ENCODE peak calls at places on chromosomes 3 and 15, in eight cellular contexts. One of them, this sample, is unnamed.

GRCh38 chr3:136728918-136729317 is 23.3 kb downstream of the STAG1 start:
- DNase-seq in PC-3: no peak
- DNase-seq in activated CD4-positive, alpha-beta T cell treated with anti-CD3 and anti-CD28 coated beads, Interleukin-2, amount 50 U/mL, for 1 hour: no peak
- DNase-seq in MM.1S: no peak
- DNase-seq in glomerular endothelial cell: no peak
- DNase-seq in HCEC 1CT: peak
- DNase-seq in stimulated activated CD8-positive, alpha-beta memory T cell treated with anti-CD3 and anti-CD28 coated beads, Interleukin-4, amount 100 ng/mL, for 4 hours: no peak
- DNase-seq in A549: no peak
- DNase-seq in this sample: no peak

GRCh38 chr15:53288542-53288941 is 470.9 kb downstream of the WDR72 start:
- DNase-seq in HCEC 1CT: no peak
- DNase-seq in activated CD4-positive, alpha-beta T cell treated with anti-CD3 and anti-CD28 coated beads, Interleukin-2, amount 50 U/mL, for 1 hour: no peak
- DNase-seq in PC-3: no peak
- DNase-seq in A549: no peak
- DNase-seq in MM.1S: no peak
- DNase-seq in glomerular endothelial cell: no peak
- DNase-seq in stimulated activated CD8-positive, alpha-beta memory T cell treated with anti-CD3 and anti-CD28 coated beads, Interleukin-4, amount 100 ng/mL, for 4 hours: no peak
- DNase-seq in this sample: no peak

GRCh38 chr3:46899151-46900006 is 21.9 kb downstream of the PTH1R start:
- DNase-seq in A549: no peak
- DNase-seq in PC-3: no peak
- DNase-seq in stimulated activated CD8-positive, alpha-beta memory T cell treated with anti-CD3 and anti-CD28 coated beads, Interleukin-4, amount 100 ng/mL, for 4 hours: no peak
- DNase-seq in glomerular endothelial cell: no peak
- DNase-seq in HCEC 1CT: no peak
- DNase-seq in activated CD4-positive, alpha-beta T cell treated with anti-CD3 and anti-CD28 coated beads, Interleukin-2, amount 50 U/mL, for 1 hour: no peak
- DNase-seq in MM.1S: no peak
- DNase-seq in this sample: no peak

GRCh38 chr15:72227192-72227586 is 3.8 kb downstream of the PKM start:
- DNase-seq in stimulated activated CD8-positive, alpha-beta memory T cell treated with anti-CD3 and anti-CD28 coated beads, Interleukin-4, amount 100 ng/mL, for 4 hours: no peak
- DNase-seq in glomerular endothelial cell: peak
- DNase-seq in A549: no peak
- DNase-seq in HCEC 1CT: peak
- DNase-seq in activated CD4-positive, alpha-beta T cell treated with anti-CD3 and anti-CD28 coated beads, Interleukin-2, amount 50 U/mL, for 1 hour: no peak
- DNase-seq in PC-3: peak
- DNase-seq in MM.1S: no peak
- DNase-seq in this sample: no peak

GRCh38 chr15:67865331-67865730 is 25.5 kb upstream of the RNU6-1 start:
- DNase-seq in stimulated activated CD8-positive, alpha-beta memory T cell treated with anti-CD3 and anti-CD28 coated beads, Interleukin-4, amount 100 ng/mL, for 4 hours: no peak
- DNase-seq in HCEC 1CT: no peak
- DNase-seq in MM.1S: no peak
- DNase-seq in PC-3: no peak
- DNase-seq in A549: no peak
- DNase-seq in activated CD4-positive, alpha-beta T cell treated with anti-CD3 and anti-CD28 coated beads, Interleukin-2, amount 50 U/mL, for 1 hour: no peak
- DNase-seq in glomerular endothelial cell: no peak
- DNase-seq in this sample: no peak

GRCh38 chr15:59369597-59369996 is 3.1 kb downstream of the MYO1E start:
- DNase-seq in MM.1S: no peak
- DNase-seq in activated CD4-positive, alpha-beta T cell treated with anti-CD3 and anti-CD28 coated beads, Interleukin-2, amount 50 U/mL, for 1 hour: no peak
- DNase-seq in PC-3: peak
- DNase-seq in glomerular endothelial cell: no peak
- DNase-seq in stimulated activated CD8-positive, alpha-beta memory T cell treated with anti-CD3 and anti-CD28 coated beads, Interleukin-4, amount 100 ng/mL, for 4 hours: no peak
- DNase-seq in A549: no peak
- DNase-seq in HCEC 1CT: peak
- DNase-seq in this sample: no peak

GRCh38 chr15:96593735-96594134 is 263.2 kb downstream of the NR2F2 start:
- DNase-seq in A549: no peak
- DNase-seq in HCEC 1CT: no peak
- DNase-seq in activated CD4-positive, alpha-beta T cell treated with anti-CD3 and anti-CD28 coated beads, Interleukin-2, amount 50 U/mL, for 1 hour: no peak
- DNase-seq in PC-3: peak
- DNase-seq in stimulated activated CD8-positive, alpha-beta memory T cell treated with anti-CD3 and anti-CD28 coated beads, Interleukin-4, amount 100 ng/mL, for 4 hours: no peak
- DNase-seq in MM.1S: no peak
- DNase-seq in glomerular endothelial cell: no peak
- DNase-seq in this sample: no peak

GRCh38 chr15:40787344-40787841 is 17.6 kb downstream of the C15orf62 start:
- DNase-seq in A549: no peak
- DNase-seq in stimulated activated CD8-positive, alpha-beta memory T cell treated with anti-CD3 and anti-CD28 coated beads, Interleukin-4, amount 100 ng/mL, for 4 hours: peak
- DNase-seq in PC-3: peak
- DNase-seq in glomerular endothelial cell: no peak
- DNase-seq in MM.1S: peak
- DNase-seq in activated CD4-positive, alpha-beta T cell treated with anti-CD3 and anti-CD28 coated beads, Interleukin-2, amount 50 U/mL, for 1 hour: peak
- DNase-seq in HCEC 1CT: peak
- DNase-seq in this sample: no peak

GRCh38 chr3:148534089-148534988 is 163.4 kb upstream of the AGTR1 start:
- DNase-seq in glomerular endothelial cell: no peak
- DNase-seq in activated CD4-positive, alpha-beta T cell treated with anti-CD3 and anti-CD28 coated beads, Interleukin-2, amount 50 U/mL, for 1 hour: no peak
- DNase-seq in MM.1S: no peak
- DNase-seq in stimulated activated CD8-positive, alpha-beta memory T cell treated with anti-CD3 and anti-CD28 coated beads, Interleukin-4, amount 100 ng/mL, for 4 hours: no peak
- DNase-seq in A549: no peak
- DNase-seq in HCEC 1CT: no peak
- DNase-seq in PC-3: no peak
- DNase-seq in this sample: no peak

GRCh38 chr15:31390777-31391486 is 64.3 kb downstream of the KLF13 start:
- DNase-seq in MM.1S: no peak
- DNase-seq in glomerular endothelial cell: no peak
- DNase-seq in stimulated activated CD8-positive, alpha-beta memory T cell treated with anti-CD3 and anti-CD28 coated beads, Interleukin-4, amount 100 ng/mL, for 4 hours: no peak
- DNase-seq in PC-3: no peak
- DNase-seq in activated CD4-positive, alpha-beta T cell treated with anti-CD3 and anti-CD28 coated beads, Interleukin-2, amount 50 U/mL, for 1 hour: no peak
- DNase-seq in HCEC 1CT: no peak
- DNase-seq in A549: no peak
- DNase-seq in this sample: no peak

GRCh38 chr15:44616974-44617373 is 46.5 kb downstream of the SPG11 start:
- DNase-seq in activated CD4-positive, alpha-beta T cell treated with anti-CD3 and anti-CD28 coated beads, Interleukin-2, amount 50 U/mL, for 1 hour: no peak
- DNase-seq in glomerular endothelial cell: no peak
- DNase-seq in PC-3: no peak
- DNase-seq in HCEC 1CT: no peak
- DNase-seq in A549: no peak
- DNase-seq in MM.1S: no peak
- DNase-seq in stimulated activated CD8-positive, alpha-beta memory T cell treated with anti-CD3 and anti-CD28 coated beads, Interleukin-4, amount 100 ng/mL, for 4 hours: no peak
- DNase-seq in this sample: no peak

GRCh38 chr3:29711255-29711771 is 430.4 kb downstream of the RBMS3 start:
- DNase-seq in PC-3: no peak
- DNase-seq in MM.1S: no peak
- DNase-seq in stimulated activated CD8-positive, alpha-beta memory T cell treated with anti-CD3 and anti-CD28 coated beads, Interleukin-4, amount 100 ng/mL, for 4 hours: no peak
- DNase-seq in glomerular endothelial cell: no peak
- DNase-seq in activated CD4-positive, alpha-beta T cell treated with anti-CD3 and anti-CD28 coated beads, Interleukin-2, amount 50 U/mL, for 1 hour: no peak
- DNase-seq in HCEC 1CT: no peak
- DNase-seq in A549: no peak
- DNase-seq in this sample: no peak

GRCh38 chr3:117927831-117928230 is 1106.8 kb downstream of the IGSF11 start:
- DNase-seq in PC-3: no peak
- DNase-seq in HCEC 1CT: no peak
- DNase-seq in activated CD4-positive, alpha-beta T cell treated with anti-CD3 and anti-CD28 coated beads, Interleukin-2, amount 50 U/mL, for 1 hour: no peak
- DNase-seq in MM.1S: no peak
- DNase-seq in glomerular endothelial cell: no peak
- DNase-seq in A549: no peak
- DNase-seq in stimulated activated CD8-positive, alpha-beta memory T cell treated with anti-CD3 and anti-CD28 coated beads, Interleukin-4, amount 100 ng/mL, for 4 hours: no peak
- DNase-seq in this sample: no peak

GRCh38 chr3:58537412-58538301 is 667 bp upstream of the ACOX2 start:
- DNase-seq in stimulated activated CD8-positive, alpha-beta memory T cell treated with anti-CD3 and anti-CD28 coated beads, Interleukin-4, amount 100 ng/mL, for 4 hours: no peak
- DNase-seq in PC-3: no peak
- DNase-seq in A549: no peak
- DNase-seq in HCEC 1CT: no peak
- DNase-seq in glomerular endothelial cell: no peak
- DNase-seq in activated CD4-positive, alpha-beta T cell treated with anti-CD3 and anti-CD28 coated beads, Interleukin-2, amount 50 U/mL, for 1 hour: no peak
- DNase-seq in MM.1S: no peak
- DNase-seq in this sample: no peak

GRCh38 chr15:43441316-43441715 is 51.6 kb downstream of the TP53BP1 start:
- DNase-seq in MM.1S: peak
- DNase-seq in stimulated activated CD8-positive, alpha-beta memory T cell treated with anti-CD3 and anti-CD28 coated beads, Interleukin-4, amount 100 ng/mL, for 4 hours: no peak
- DNase-seq in HCEC 1CT: peak
- DNase-seq in glomerular endothelial cell: no peak
- DNase-seq in PC-3: peak
- DNase-seq in A549: peak
- DNase-seq in activated CD4-positive, alpha-beta T cell treated with anti-CD3 and anti-CD28 coated beads, Interleukin-2, amount 50 U/mL, for 1 hour: no peak
- DNase-seq in this sample: no peak

GRCh38 chr3:156449712-156450574 is 105.0 kb downstream of the SSR3 start:
- DNase-seq in stimulated activated CD8-positive, alpha-beta memory T cell treated with anti-CD3 and anti-CD28 coated beads, Interleukin-4, amount 100 ng/mL, for 4 hours: no peak
- DNase-seq in glomerular endothelial cell: no peak
- DNase-seq in PC-3: peak
- DNase-seq in activated CD4-positive, alpha-beta T cell treated with anti-CD3 and anti-CD28 coated beads, Interleukin-2, amount 50 U/mL, for 1 hour: no peak
- DNase-seq in A549: peak
- DNase-seq in HCEC 1CT: peak
- DNase-seq in MM.1S: peak
- DNase-seq in this sample: no peak